ENCODE peak calls at places on chromosomes 5 and 9, in five cellular contexts. X, V, N, A and M are unnamed samples.

GRCh38 chr5:4513381-4513780 is 626.7 kb upstream of the ADAMTS16 start:
- DNase-seq in X (peak), A (no peak), N (no peak), V (no peak), M (peak)

GRCh38 chr5:145246961-145247744 is 588.0 kb downstream of the PRELID2 start:
- DNase-seq in V (no peak), N (no peak), A (no peak), X (peak), M (peak)

GRCh38 chr9:128771094-128771721 is 519 bp downstream of the ZER1 start:
- DNase-seq in V (peak), X (peak), N (peak), A (no peak), M (peak)

GRCh38 chr9:91037511-91038482 is 236.2 kb downstream of the SYK start:
- DNase-seq in X (peak), N (no peak), A (peak), V (no peak), M (peak)

GRCh38 chr5:57703726-57704125 is 221.1 kb upstream of the ACTBL2 start:
- DNase-seq in V (no peak), A (no peak), X (no peak), N (no peak), M (no peak)

GRCh38 chr5:41195228-41195627 is 18.1 kb downstream of the C6 start:
- DNase-seq in X (no peak), N (no peak), V (no peak), A (no peak), M (peak)

GRCh38 chr9:90300901-90301688 is 341.5 kb downstream of the DIRAS2 start:
- DNase-seq in X (peak), A (no peak), N (no peak), V (no peak), M (peak)

GRCh38 chr9:29160763-29161353 is 1587.6 kb upstream of the C9orf72 start:
- DNase-seq in A (no peak), X (no peak), V (no peak), N (no peak), M (no peak)